ENCODE peak calls at places on chromosome 11, in seven cellular contexts. I, Y, A, K, L, O and T are unnamed samples.
A peak's percentile ranks its signal among the peaks of the same experiment; 100 is the strongest.

GRCh38 chr11:36222755-36223635 is 66.2 kb downstream of the COMMD9 start:
- DNase-seq in O (no peak), I (no peak), K (no peak), L (no peak), Y (no peak), A (no peak), T (no peak)

GRCh38 chr11:18696638-18697225 is 1.8 kb upstream of the TMEM86A start:
- DNase-seq in K (no peak), I (no peak), O (no peak), L (no peak), A (no peak), Y (no peak), T (no peak)

GRCh38 chr11:69287968-69288882 is 5.7 kb upstream of the MYEOV start:
- DNase-seq in O (no peak), L (no peak), I (no peak), K (no peak), A (no peak), Y (no peak), T (no peak)

GRCh38 chr11:69234171-69234570 is 59.8 kb upstream of the MYEOV start:
- DNase-seq in I (no peak), L (no peak), O (no peak), K (no peak), A (no peak), Y (no peak), T (no peak)

GRCh38 chr11:102733232-102733875 is 8.6 kb upstream of the MMP8 start:
- DNase-seq in O (no peak), Y (no peak), A (no peak), K (peak; percentile 57), L (peak; percentile 86), I (no peak), T (no peak)

GRCh38 chr11:113591122-113591521 is 115.0 kb downstream of the TMPRSS5 start:
- DNase-seq in A (no peak), K (no peak), I (no peak), O (no peak), Y (no peak), L (no peak), T (no peak)

GRCh38 chr11:130383363-130384168 is 44.8 kb downstream of the ADAMTS8 start:
- DNase-seq in A (no peak), L (no peak), I (no peak), O (no peak), K (no peak), Y (peak; percentile 93), T (no peak)

GRCh38 chr11:116687458-116688201 is 85.2 kb downstream of the BUD13 start:
- DNase-seq in O (no peak), Y (no peak), L (no peak), K (no peak), A (no peak), I (no peak), T (no peak)

GRCh38 chr11:19389787-19390303 is 149.1 kb upstream of the E2F8 start:
- DNase-seq in Y (no peak), I (no peak), A (no peak), L (no peak), K (no peak), O (no peak), T (no peak)

GRCh38 chr11:61037694-61038093 is 64.6 kb upstream of the CD5 start:
- DNase-seq in Y (peak; percentile 17), K (no peak), A (no peak), O (no peak), I (no peak), L (no peak), T (peak; percentile 63)

GRCh38 chr11:28837599-28837998 is 729.4 kb downstream of the METTL15 start:
- DNase-seq in A (no peak), Y (no peak), K (no peak), L (no peak), O (no peak), I (no peak), T (no peak)

GRCh38 chr11:65058419-65059054 is at the start of gene NAALADL1:
- DNase-seq in A (no peak), K (no peak), O (no peak), L (no peak), I (no peak), Y (no peak), T (no peak)

GRCh38 chr11:12163181-12163841 is 52.9 kb downstream of the MICAL2 start:
- DNase-seq in K (no peak), O (no peak), I (no peak), Y (no peak), A (no peak), L (no peak), T (no peak)